ENCODE peak calls at places on chromosome 14, in nine cellular contexts. A, C, Q, F, S, B, P, D and J are unnamed samples.

GRCh38 chr14:93984070-93984469 is 7.7 kb upstream of the ASB2 start:
- DNase-seq in A (no peak), C (no peak), Q (no peak), F (no peak), S (no peak), B (no peak), P (no peak), D (peak), J (no peak)

GRCh38 chr14:74290415-74290814 is 12.3 kb downstream of the ABCD4 start:
- DNase-seq in A (no peak), C (no peak), Q (no peak), F (no peak), S (no peak), B (no peak), P (no peak), D (peak), J (no peak)

GRCh38 chr14:34804933-34805332 is 70.2 kb downstream of the BAZ1A start:
- DNase-seq in A (no peak), C (no peak), Q (no peak), F (no peak), S (no peak), B (no peak), P (no peak), D (no peak), J (no peak)

GRCh38 chr14:51396222-51396815 is 156.3 kb downstream of the TMX1 start:
- DNase-seq in A (no peak), C (no peak), Q (no peak), F (no peak), S (no peak), B (no peak), P (peak), D (peak), J (no peak)

GRCh38 chr14:57847096-57847495 is 18.8 kb downstream of the SLC35F4 start:
- DNase-seq in A (no peak), C (no peak), Q (no peak), F (no peak), S (no peak), B (no peak), P (no peak), D (peak), J (no peak)

GRCh38 chr14:65658202-65658601 is 245.7 kb downstream of the FUT8 start:
- DNase-seq in A (no peak), C (no peak), Q (no peak), F (no peak), S (no peak), B (no peak), P (no peak), D (peak), J (no peak)

GRCh38 chr14:99596071-99596627 is 7.9 kb downstream of the CCDC85C start:
- DNase-seq in A (no peak), C (no peak), Q (no peak), F (no peak), S (no peak), B (no peak), P (no peak), D (no peak), J (no peak)

GRCh38 chr14:71688576-71688975 is 243.7 kb upstream of the RGS6 start:
- DNase-seq in A (no peak), C (no peak), Q (no peak), F (no peak), S (no peak), B (no peak), P (no peak), D (peak), J (no peak)

GRCh38 chr14:100994757-100995156 is 91.2 kb upstream of the RTL1 start:
- DNase-seq in A (no peak), C (no peak), Q (no peak), F (no peak), S (no peak), B (no peak), P (no peak), D (no peak), J (no peak)

GRCh38 chr14:78567343-78567742 is 397.2 kb downstream of the NRXN3 start:
- DNase-seq in A (no peak), C (no peak), Q (no peak), F (no peak), S (no peak), B (no peak), P (peak), D (peak), J (no peak)

GRCh38 chr14:36515896-36516718 is 3.9 kb downstream of the NKX2-1 start:
- DNase-seq in A (no peak), C (no peak), Q (no peak), F (no peak), S (no peak), B (peak), P (no peak), D (no peak), J (no peak)

GRCh38 chr14:101001311-101002069 is 98.0 kb upstream of the RTL1 start:
- DNase-seq in A (no peak), C (no peak), Q (no peak), F (no peak), S (no peak), B (no peak), P (no peak), D (peak), J (no peak)

GRCh38 chr14:67963960-67964359 is 144.4 kb downstream of the RAD51B start:
- DNase-seq in A (no peak), C (no peak), Q (no peak), F (no peak), S (no peak), B (no peak), P (no peak), D (no peak), J (no peak)

GRCh38 chr14:101824339-101824727 is 62.8 kb downstream of the PPP2R5C start:
- DNase-seq in A (no peak), C (no peak), Q (no peak), F (no peak), S (no peak), B (no peak), P (no peak), D (no peak), J (no peak)

GRCh38 chr14:46384611-46385010 is 267.0 kb downstream of the RPL10L start:
- DNase-seq in A (no peak), C (no peak), Q (no peak), F (no peak), S (no peak), B (no peak), P (no peak), D (no peak), J (no peak)

GRCh38 chr14:100709252-100709955 is 17.3 kb upstream of the DLK1 start:
- DNase-seq in A (no peak), C (no peak), Q (no peak), F (no peak), S (no peak), B (no peak), P (no peak), D (peak), J (peak)

GRCh38 chr14:93965287-93965821 is 11.0 kb downstream of the ASB2 start:
- DNase-seq in A (no peak), C (no peak), Q (no peak), F (no peak), S (no peak), B (no peak), P (no peak), D (peak), J (no peak)

GRCh38 chr14:104819361-104819771 is 18.5 kb downstream of the ZBTB42 start:
- DNase-seq in A (no peak), C (no peak), Q (no peak), F (no peak), S (no peak), B (no peak), P (no peak), D (no peak), J (no peak)

GRCh38 chr14:65335548-65335947 is 77.0 kb upstream of the FUT8 start:
- DNase-seq in A (no peak), C (no peak), Q (no peak), F (no peak), S (no peak), B (no peak), P (no peak), D (no peak), J (no peak)

GRCh38 chr14:20350860-20351259 is 7.4 kb downstream of the PARP2 start:
- DNase-seq in A (no peak), C (no peak), Q (no peak), F (no peak), S (no peak), B (no peak), P (no peak), D (peak), J (no peak)

GRCh38 chr14:78184151-78184550 is 14.0 kb downstream of the NRXN3 start:
- DNase-seq in A (no peak), C (no peak), Q (no peak), F (no peak), S (no peak), B (no peak), P (no peak), D (no peak), J (no peak)

GRCh38 chr14:106436310-106436905 is 910.0 kb downstream of the TMEM121 start:
- DNase-seq in A (peak), C (no peak), Q (peak), F (peak), S (peak), B (peak), P (peak), D (no peak), J (peak)

GRCh38 chr14:52877628-52878027 is 73.2 kb downstream of the FERMT2 start:
- DNase-seq in A (no peak), C (no peak), Q (no peak), F (no peak), S (no peak), B (no peak), P (no peak), D (peak), J (no peak)

GRCh38 chr14:105269405-105269804 is 21.1 kb downstream of the BTBD6 start:
- DNase-seq in A (no peak), C (no peak), Q (no peak), F (no peak), S (no peak), B (no peak), P (no peak), D (no peak), J (no peak)

GRCh38 chr14:36522347-36522971 is 2.4 kb upstream of the NKX2-1 start:
- DNase-seq in A (no peak), C (no peak), Q (no peak), F (no peak), S (no peak), B (no peak), P (no peak), D (no peak), J (no peak)

GRCh38 chr14:59268011-59268410 is 79.5 kb downstream of the DAAM1 start:
- DNase-seq in A (no peak), C (no peak), Q (no peak), F (no peak), S (no peak), B (no peak), P (no peak), D (no peak), J (no peak)

GRCh38 chr14:50575769-50576168 is 15.8 kb downstream of the ATL1 start:
- DNase-seq in A (no peak), C (no peak), Q (no peak), F (no peak), S (no peak), B (no peak), P (no peak), D (no peak), J (no peak)

GRCh38 chr14:97408937-97409860 is 612.0 kb downstream of the VRK1 start:
- DNase-seq in A (no peak), C (no peak), Q (no peak), F (no peak), S (peak), B (no peak), P (no peak), D (no peak), J (no peak)

GRCh38 chr14:101233861-101234587 is 327.3 kb upstream of the DIO3 start:
- DNase-seq in A (no peak), C (no peak), Q (no peak), F (no peak), S (no peak), B (no peak), P (no peak), D (no peak), J (no peak)